ENCODE peak calls at places on chromosomes 11 and 22, in six cellular contexts. Y is colonic mucosa; Q is CD8-positive, alpha-beta T cell; V is PC-3; L is esophagus squamous epithelium; H is fibroblast of lung. B is an unnamed sample.

GRCh38 chr22:36865346-36865745 is 4.5 kb downstream of the NCF4 start:
- DNase-seq in Q (no peak), Y (no peak), H (peak; percentile 10), V (no peak), L (no peak), B (peak; percentile 51)

GRCh38 chr22:39236321-39237275 is 8.2 kb downstream of the PDGFB start:
- DNase-seq in Q (peak; percentile 71), L (no peak), V (no peak), H (no peak), Y (peak; percentile 34), B (peak; percentile 76)

GRCh38 chr11:128179512-128179911 is 407.8 kb downstream of the ETS1 start:
- DNase-seq in Y (no peak), L (no peak), Q (no peak), H (no peak), V (peak; percentile 24), B (no peak)

GRCh38 chr22:45785458-45785857 is 113.8 kb downstream of the ATXN10 start:
- DNase-seq in L (no peak), Q (no peak), V (peak; percentile 89), H (peak; percentile 83), Y (peak; percentile 28), B (no peak)

GRCh38 chr11:117908261-117908895 is 20.8 kb downstream of the TMPRSS13 start:
- DNase-seq in Q (no peak), L (no peak), Y (no peak), V (no peak), H (no peak), B (no peak)

GRCh38 chr11:66022401-66023185 is 3.7 kb downstream of the CATSPER1 start:
- DNase-seq in Y (peak; percentile 73), V (peak; percentile 84), H (peak; percentile 29), Q (peak; percentile 86), L (no peak), B (peak; percentile 94)

GRCh38 chr11:121950160-121950559 is 165.9 kb downstream of the BLID start:
- DNase-seq in H (no peak), Y (no peak), L (no peak), V (no peak), Q (no peak), B (no peak)

GRCh38 chr11:8096575-8096974 is 15.6 kb downstream of the TUB start:
- DNase-seq in H (no peak), V (no peak), L (no peak), Y (no peak), Q (no peak), B (no peak)

GRCh38 chr11:102878595-102878994 is 3.8 kb upstream of the MMP12 start:
- DNase-seq in V (no peak), H (no peak), Q (no peak), Y (no peak), L (no peak), B (no peak)

GRCh38 chr11:101446238-101446637 is 137.6 kb downstream of the TRPC6 start:
- DNase-seq in L (no peak), Y (no peak), Q (no peak), V (peak; percentile 94), H (peak; percentile 63), B (no peak)

GRCh38 chr22:27637604-27638003 is 164.0 kb downstream of the MN1 start:
- DNase-seq in H (peak; percentile 56), L (no peak), V (peak; percentile 16), Q (no peak), Y (no peak), B (no peak)

GRCh38 chr11:59545179-59546020 is 34.1 kb downstream of the OR4D9 start:
- DNase-seq in H (peak; percentile 87), L (no peak), Y (no peak), Q (no peak), V (no peak), B (no peak)

GRCh38 chr11:19437760-19438159 is 197.0 kb upstream of the E2F8 start:
- DNase-seq in Y (no peak), V (peak; percentile 95), L (no peak), Q (no peak), H (peak; percentile 87), B (no peak)

GRCh38 chr22:39717099-39717498 is 146.5 kb downstream of the CACNA1I start:
- DNase-seq in H (no peak), V (no peak), L (no peak), Q (no peak), Y (no peak), B (no peak)

GRCh38 chr22:46682011-46682731 is 55.9 kb downstream of the CERK start:
- DNase-seq in H (no peak), V (no peak), Q (no peak), L (no peak), Y (no peak), B (no peak)

GRCh38 chr11:119483341-119483880 is 60.4 kb upstream of the THY1 start:
- DNase-seq in L (no peak), Q (no peak), H (no peak), V (no peak), Y (no peak), B (no peak)

GRCh38 chr11:119481021-119481666 is 58.2 kb upstream of the THY1 start:
- DNase-seq in Q (peak; percentile 73), Y (peak; percentile 86), L (no peak), V (peak; percentile 99), H (peak; percentile 89), B (peak; percentile 91)

GRCh38 chr11:119482561-119483001 is 59.6 kb upstream of the THY1 start:
- DNase-seq in H (no peak), Y (no peak), V (no peak), Q (no peak), L (no peak), B (no peak)

GRCh38 chr11:119480375-119481020 is 57.5 kb upstream of the THY1 start:
- DNase-seq in Q (no peak), V (no peak), L (no peak), H (no peak), Y (no peak), B (no peak)

GRCh38 chr11:119481667-119482400 is 58.9 kb upstream of the THY1 start:
- DNase-seq in V (no peak), H (no peak), Y (no peak), L (no peak), Q (no peak), B (no peak)
- TF ChIP-seq CTCF in V (peak; percentile 35), H (no peak), Y (peak; percentile 15), L (no peak), Q (no peak), B (no peak)

DNA sequence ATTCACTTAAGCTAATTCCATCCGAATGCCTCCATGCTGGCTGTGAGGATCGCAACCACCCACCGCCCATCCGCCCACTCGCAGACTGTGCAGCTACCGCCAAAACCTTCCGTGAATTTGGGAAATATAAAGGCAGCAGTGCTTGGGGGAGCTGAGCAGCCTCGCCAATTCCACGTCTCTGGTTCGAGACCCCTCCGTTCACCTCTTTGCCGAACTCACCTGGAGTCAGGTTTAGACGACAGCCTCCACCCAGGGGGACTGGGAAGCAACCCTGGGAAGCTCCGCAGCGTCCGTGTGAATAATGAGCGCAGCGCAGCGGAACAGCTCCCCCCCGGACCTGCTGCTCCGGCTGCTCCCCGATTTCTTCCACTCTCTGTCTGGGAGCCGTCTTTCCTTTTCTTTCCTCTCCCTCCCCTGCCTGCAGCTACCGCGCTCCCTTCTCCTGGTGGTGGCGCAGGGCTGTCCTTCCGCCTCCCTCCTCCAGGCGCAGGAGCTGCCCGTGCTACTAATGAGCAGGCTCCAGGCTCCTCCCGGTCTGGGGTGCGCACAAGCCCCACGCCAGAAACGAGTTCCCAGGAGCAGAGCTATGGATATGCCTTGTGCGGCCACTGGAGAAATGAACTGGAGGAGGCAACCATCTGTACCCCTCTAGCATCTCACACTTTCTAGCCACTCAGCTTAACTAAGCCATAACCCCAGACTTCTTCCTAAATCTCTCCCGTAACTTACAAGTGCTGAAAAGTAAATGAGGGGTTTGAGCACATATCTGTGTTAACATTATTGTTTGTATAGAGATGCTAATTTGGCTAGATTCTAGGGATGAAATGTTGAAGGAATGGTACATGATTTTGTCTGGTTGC is 107.3 kb downstream of the XKR3 start:
- DNase-seq in Q (no peak), H (no peak), V (no peak), L (no peak), Y (no peak), B (no peak)
- TF ChIP-seq CTCF in Q (no peak), H (no peak), V (no peak), L (no peak), Y (no peak), B (no peak)

DNA sequence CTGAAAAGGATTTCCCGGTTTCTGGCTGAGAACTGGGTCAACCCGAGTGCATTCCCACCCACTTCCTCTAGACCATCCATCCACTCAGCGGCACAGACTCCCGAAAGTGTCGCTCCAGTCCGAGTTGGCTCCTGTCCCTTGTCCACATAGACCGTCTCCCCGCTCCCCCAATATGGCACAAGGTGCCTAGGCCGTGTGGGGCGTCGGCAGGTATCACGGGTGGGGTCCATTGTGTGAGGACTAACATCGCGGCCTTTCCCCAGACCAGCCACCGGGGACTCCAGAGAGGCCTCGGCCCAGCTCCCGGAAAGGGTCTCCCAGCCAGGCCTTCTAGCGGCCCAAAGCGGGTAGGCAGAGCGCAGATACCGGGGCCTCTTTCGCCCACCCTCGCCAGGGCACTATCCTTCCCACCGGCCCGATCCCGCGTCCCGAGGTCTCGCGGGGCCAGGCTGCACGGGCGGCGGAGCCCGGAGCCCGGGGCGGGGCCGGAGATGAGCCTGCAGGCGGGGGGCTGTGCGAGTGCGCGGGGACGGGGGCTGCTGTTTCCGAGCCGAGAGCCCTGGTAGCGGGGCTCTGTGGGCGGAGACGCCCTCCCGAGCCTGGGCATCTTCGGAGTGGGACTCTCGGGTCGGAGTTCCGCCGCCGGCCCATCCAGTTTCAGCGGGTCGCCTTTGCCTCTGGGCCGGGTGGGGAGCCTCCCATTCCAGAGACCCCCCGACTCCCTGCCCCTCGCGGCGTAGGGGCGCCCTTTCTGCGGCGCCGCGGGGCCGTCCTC is 21.1 kb downstream of the SERPINH1 start:
- DNase-seq in L (no peak), V (peak; percentile 60), Y (peak; percentile 44), Q (peak; percentile 77), H (peak; percentile 77), B (peak; percentile 83)
- TF ChIP-seq CTCF in L (peak; percentile 26), V (peak; percentile 43), Y (no peak), Q (no peak), H (peak; percentile 17), B (no peak)

DNA sequence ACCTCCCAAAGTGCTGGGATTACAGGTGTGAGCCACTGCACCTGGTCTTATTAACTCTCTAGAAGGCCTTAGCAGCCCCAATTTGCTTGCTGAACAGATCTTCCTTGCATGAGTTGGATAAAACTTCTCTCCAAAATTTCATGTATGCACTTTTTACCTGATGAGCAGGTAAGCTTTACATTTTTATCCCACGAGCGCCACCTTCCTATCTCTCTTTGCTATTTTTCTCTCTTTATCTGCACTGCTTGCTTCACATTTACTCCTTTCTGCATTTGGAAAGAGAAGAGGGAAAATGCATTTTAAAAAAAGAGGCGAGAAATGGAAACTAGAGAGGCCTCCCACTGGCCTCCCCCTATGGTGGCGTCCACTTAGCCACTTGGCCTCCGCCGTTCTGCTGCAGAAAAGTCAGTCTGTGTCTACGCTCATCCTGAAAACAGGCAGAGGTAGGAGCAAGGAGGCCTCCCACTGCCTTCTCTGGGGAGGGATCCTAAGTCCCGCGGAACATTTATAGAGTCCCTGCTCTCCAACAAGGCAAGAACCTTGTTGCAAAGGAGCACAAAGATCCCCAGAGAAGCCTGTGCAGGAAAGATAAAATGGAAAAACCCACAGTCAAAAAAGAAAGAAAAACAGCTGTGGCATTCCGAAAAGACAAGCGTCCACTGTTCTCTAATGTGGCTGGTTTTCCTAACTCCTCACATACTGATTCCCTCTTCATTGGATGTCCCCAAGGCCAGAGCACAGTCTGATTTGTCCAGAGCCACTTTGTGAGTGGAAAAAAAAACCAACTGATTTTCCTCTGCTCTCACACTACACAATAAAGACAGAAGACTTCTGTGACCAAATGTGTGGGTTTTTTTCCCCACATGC is 62.2 kb upstream of the INCENP start:
- DNase-seq in V (peak; percentile 68), Y (no peak), H (no peak), Q (no peak), L (no peak), B (no peak)
- TF ChIP-seq CTCF in V (peak; percentile 87), Y (peak; percentile 31), H (no peak), Q (no peak), L (no peak), B (no peak)

GRCh38 chr22:31630331-31631329 is 31.4 kb downstream of the PISD start:
- DNase-seq in V (peak; percentile 71), Y (peak; percentile 73), Q (peak; percentile 92), H (peak; percentile 79), L (peak; percentile 75), B (peak; percentile 82)
- TF ChIP-seq CTCF in V (no peak), Y (no peak), Q (no peak), H (no peak), L (no peak), B (no peak)

B was measured in GM13976.